ENCODE peak calls at places on chromosomes 2 and 18, in four cellular contexts. One of them, this sample, is unnamed. For H3K4me1, the result is how much of the 10 kb centered on the place peaks cover.

GRCh38 chr18:74834424-74835309 is 237.0 kb downstream of the ZNF407 start:
- DNase-seq in GM12878: no peak
- DNase-seq in HepG2: peak
- DNase-seq in NT2/D1: no peak
- DNase-seq in this sample: no peak

GRCh38 chr18:37709740-37710139 is 144.1 kb upstream of the CELF4 start:
- DNase-seq in GM12878: no peak
- DNase-seq in HepG2: no peak
- DNase-seq in NT2/D1: no peak
- DNase-seq in this sample: no peak

GRCh38 chr2:233671290-233672161 is at the start of gene UGT1A9:
- DNase-seq in GM12878: no peak
- DNase-seq in HepG2: no peak
- DNase-seq in NT2/D1: no peak
- DNase-seq in this sample: no peak

GRCh38 chr2:44291281-44292248 is 16.3 kb downstream of the SLC3A1 start:
- DNase-seq in GM12878: no peak
- DNase-seq in HepG2: peak
- DNase-seq in NT2/D1: no peak
- DNase-seq in this sample: no peak

GRCh38 chr2:46329803-46330775 is 32.9 kb downstream of the EPAS1 start:
- DNase-seq in GM12878: no peak
- DNase-seq in HepG2: peak
- DNase-seq in NT2/D1: no peak
- DNase-seq in this sample: no peak

GRCh38 chr2:70104231-70105111 is 17.2 kb downstream of the PCBP1 start:
- DNase-seq in GM12878: no peak
- DNase-seq in HepG2: peak
- DNase-seq in NT2/D1: no peak
- DNase-seq in this sample: no peak

GRCh38 chr2:204074434-204074833 is 137.9 kb downstream of the ICOS start:
- DNase-seq in GM12878: no peak
- DNase-seq in HepG2: no peak
- DNase-seq in NT2/D1: no peak
- DNase-seq in this sample: no peak

GRCh38 chr2:33033524-33034150 is 86.9 kb downstream of the LTBP1 start:
- DNase-seq in GM12878: no peak
- DNase-seq in HepG2: no peak
- DNase-seq in NT2/D1: no peak
- DNase-seq in this sample: no peak

GRCh38 chr2:47321006-47321405 is 82.0 kb upstream of the MSH2 start:
- DNase-seq in GM12878: no peak
- DNase-seq in HepG2: no peak
- DNase-seq in NT2/D1: no peak
- DNase-seq in this sample: no peak

GRCh38 chr2:110114007-110114591 is 1.5 kb downstream of the MALL start:
- DNase-seq in GM12878: no peak
- DNase-seq in HepG2: peak
- DNase-seq in NT2/D1: no peak
- DNase-seq in this sample: no peak

GRCh38 chr2:191679818-191680600 is 2.1 kb downstream of the NABP1 start:
- DNase-seq in GM12878: no peak
- DNase-seq in HepG2: no peak
- DNase-seq in NT2/D1: no peak
- DNase-seq in this sample: no peak

GRCh38 chr18:39960545-39960944 is 1994.5 kb upstream of the PIK3C3 start:
- DNase-seq in GM12878: no peak
- DNase-seq in HepG2: no peak
- DNase-seq in NT2/D1: no peak
- DNase-seq in this sample: no peak

GRCh38 chr2:46924608-46925007 is 9.0 kb upstream of the MCFD2 start:
- DNase-seq in GM12878: no peak
- DNase-seq in HepG2: no peak
- DNase-seq in NT2/D1: no peak
- DNase-seq in this sample: no peak

GRCh38 chr18:79901665-79902064 is 49.8 kb downstream of the SLC66A2 start:
- DNase-seq in GM12878: no peak
- DNase-seq in HepG2: no peak
- DNase-seq in NT2/D1: no peak
- DNase-seq in this sample: no peak

GRCh38 chr2:105950521-105951389 is 206.0 kb downstream of the NCK2 start:
- DNase-seq in GM12878: no peak
- DNase-seq in HepG2: no peak
- DNase-seq in NT2/D1: peak
- DNase-seq in this sample: peak

GRCh38 chr18:7601249-7601620 is 34.1 kb downstream of the PTPRM start:
- DNase-seq in GM12878: no peak
- DNase-seq in HepG2: no peak
- DNase-seq in NT2/D1: no peak
- DNase-seq in this sample: no peak

GRCh38 chr18:24657461-24657860 is 197.0 kb downstream of the HRH4 start:
- DNase-seq in GM12878: no peak
- DNase-seq in HepG2: no peak
- DNase-seq in NT2/D1: no peak
- DNase-seq in this sample: no peak

GRCh38 chr2:98691307-98691706 is 39.6 kb downstream of the MGAT4A start:
- DNase-seq in GM12878: no peak
- DNase-seq in HepG2: peak
- DNase-seq in NT2/D1: no peak
- DNase-seq in this sample: no peak

GRCh38 chr2:9778471-9779402 is 64.5 kb upstream of the TAF1B start:
- DNase-seq in GM12878: no peak
- DNase-seq in HepG2: no peak
- DNase-seq in NT2/D1: no peak
- DNase-seq in this sample: no peak

GRCh38 chr2:9778012-9778411 is 65.3 kb upstream of the TAF1B start:
- DNase-seq in GM12878: no peak
- DNase-seq in HepG2: no peak
- DNase-seq in NT2/D1: no peak
- DNase-seq in this sample: no peak

GRCh38 chr2:9780368-9781130 is 62.7 kb upstream of the TAF1B start:
- DNase-seq in GM12878: no peak
- DNase-seq in HepG2: no peak
- DNase-seq in NT2/D1: no peak
- DNase-seq in this sample: no peak

GRCh38 chr2:9781252-9781651 is 62.0 kb upstream of the TAF1B start:
- DNase-seq in GM12878: no peak
- DNase-seq in HepG2: no peak
- DNase-seq in NT2/D1: no peak
- DNase-seq in this sample: no peak

DNA sequence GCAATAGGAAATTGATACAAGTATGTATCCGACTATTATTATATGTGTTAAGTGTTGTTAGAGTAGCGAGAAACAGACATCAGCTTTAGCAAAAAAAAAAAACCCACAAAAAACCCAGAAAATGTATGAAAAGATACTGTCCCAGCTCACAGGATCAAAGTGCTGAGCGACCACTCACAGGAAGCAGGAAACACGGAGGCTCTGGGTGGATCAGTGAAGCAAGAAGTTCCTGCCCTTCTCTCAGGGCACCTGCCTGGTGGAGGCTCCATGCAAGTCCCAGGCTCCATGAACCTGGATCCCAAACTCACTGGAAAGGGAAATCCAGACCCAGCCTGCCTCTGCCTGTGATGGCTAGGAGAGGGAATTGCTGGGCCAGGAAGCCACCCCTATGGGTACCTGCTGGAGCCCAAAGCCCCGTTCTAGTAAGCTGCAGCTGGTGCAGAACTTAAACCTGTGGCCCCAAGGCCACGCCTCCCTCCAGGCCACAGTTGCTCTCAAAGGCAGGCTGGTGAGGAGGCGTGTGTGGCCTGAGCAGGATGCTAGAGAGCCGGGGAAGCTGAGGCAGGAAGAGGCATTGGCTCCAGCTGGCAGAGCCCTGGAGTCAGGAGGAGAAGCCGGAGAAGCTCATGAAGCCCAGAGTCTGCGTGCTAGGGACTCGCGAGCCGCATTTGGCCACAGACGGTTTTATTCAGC is 63.6 kb upstream of the TAF1B start:
- DNase-seq in GM12878: no peak
- DNase-seq in HepG2: no peak
- DNase-seq in NT2/D1: no peak
- DNase-seq in this sample: no peak
- H3K4me1 ChIP-seq in GM12878: under half
- H3K4me1 ChIP-seq in HepG2: under half
- H3K4me1 ChIP-seq in NT2/D1: under half
- H3K4me1 ChIP-seq in this sample: under half

GRCh38 chr2:241091734-241092445 is 10.2 kb downstream of the MTERF4 start:
- DNase-seq in GM12878: no peak
- DNase-seq in HepG2: no peak
- DNase-seq in NT2/D1: no peak
- DNase-seq in this sample: no peak

GRCh38 chr2:241088376-241088775 is 13.7 kb downstream of the MTERF4 start:
- DNase-seq in GM12878: no peak
- DNase-seq in HepG2: no peak
- DNase-seq in NT2/D1: peak
- DNase-seq in this sample: no peak

GRCh38 chr2:241087420-241088268 is 14.4 kb downstream of the MTERF4 start:
- DNase-seq in GM12878: peak
- DNase-seq in HepG2: no peak
- DNase-seq in NT2/D1: peak
- DNase-seq in this sample: no peak

GRCh38 chr2:241091201-241091600 is 10.9 kb downstream of the MTERF4 start:
- DNase-seq in GM12878: no peak
- DNase-seq in HepG2: no peak
- DNase-seq in NT2/D1: no peak
- DNase-seq in this sample: no peak

DNA sequence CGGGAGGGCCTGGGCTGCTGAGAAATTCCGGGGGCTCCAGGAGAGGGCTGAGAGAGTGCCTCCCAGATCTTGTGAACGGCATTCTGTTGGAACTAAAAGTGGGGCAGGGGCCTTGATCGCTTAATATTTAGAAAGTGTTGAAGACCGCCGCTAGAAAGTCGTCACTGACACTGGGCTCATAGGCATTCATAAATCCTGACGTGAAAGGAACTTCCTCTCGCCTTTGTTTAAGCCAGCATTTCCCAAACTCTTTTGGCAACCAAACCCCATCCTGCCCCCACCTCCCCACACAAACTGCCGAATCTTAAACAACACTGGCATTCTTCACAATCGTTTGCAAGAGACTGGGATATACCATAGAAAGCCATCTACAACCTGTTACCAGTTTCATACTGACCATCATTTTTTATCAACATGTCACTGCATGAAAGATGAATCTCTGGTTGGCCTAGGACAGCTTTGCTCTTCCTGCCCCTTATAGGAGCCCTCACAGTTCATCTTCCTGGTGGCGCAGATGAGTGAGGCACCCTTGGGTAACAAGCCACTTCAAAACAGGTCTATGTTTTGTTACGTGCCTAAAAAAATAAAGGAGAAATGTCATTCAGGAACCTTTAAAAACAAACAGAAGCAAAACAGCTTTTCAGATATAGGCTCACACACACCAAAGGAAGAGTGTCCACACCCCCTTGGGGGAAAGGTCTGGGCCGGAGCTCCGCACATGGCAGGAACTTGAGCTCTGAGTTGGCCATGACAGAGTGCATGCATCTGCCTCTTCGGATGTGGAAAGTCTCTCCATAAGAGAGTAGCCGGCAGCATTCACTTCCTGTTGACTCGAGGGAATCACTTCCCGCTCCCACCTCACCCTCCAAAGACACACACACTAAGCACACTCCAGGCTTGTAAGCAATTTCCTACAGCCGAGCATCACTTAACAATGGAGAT is 13.0 kb downstream of the MTERF4 start:
- DNase-seq in GM12878: no peak
- DNase-seq in HepG2: no peak
- DNase-seq in NT2/D1: no peak
- DNase-seq in this sample: no peak
- TF ChIP-seq SUZ12 in GM12878: no peak
- TF ChIP-seq SUZ12 in HepG2: no peak
- TF ChIP-seq SUZ12 in NT2/D1: no peak
- TF ChIP-seq SUZ12 in this sample: no peak

GRCh38 chr2:160384791-160385190 is 108.8 kb downstream of the RBMS1 start:
- DNase-seq in GM12878: no peak
- DNase-seq in HepG2: no peak
- DNase-seq in NT2/D1: no peak
- DNase-seq in this sample: no peak
- H3K4me1 ChIP-seq in GM12878: under half
- H3K4me1 ChIP-seq in HepG2: under half
- H3K4me1 ChIP-seq in NT2/D1: under half
- H3K4me1 ChIP-seq in this sample: under half

GRCh38 chr2:171531291-171531690 is 9.0 kb downstream of the CYBRD1 start:
- DNase-seq in GM12878: no peak
- DNase-seq in HepG2: no peak
- DNase-seq in NT2/D1: no peak
- DNase-seq in this sample: no peak
- TF ChIP-seq SUZ12 in GM12878: no peak
- TF ChIP-seq SUZ12 in HepG2: no peak
- TF ChIP-seq SUZ12 in NT2/D1: no peak
- TF ChIP-seq SUZ12 in this sample: no peak

This sample was measured in H1.